ENCODE peak calls at places on chromosomes 5 and 9, in four cellular contexts. One of them, this sample, is unnamed.

GRCh38 chr5:2288968-2289367 is 406.2 kb upstream of the IRX4 start:
- DNase-seq in H1: no peak
- DNase-seq in K562: no peak
- DNase-seq in HepG2: no peak
- DNase-seq in this sample: no peak

GRCh38 chr9:34651876-34652602 is at the start of gene IL11RA:
- DNase-seq in H1: peak
- DNase-seq in K562: peak
- DNase-seq in HepG2: peak
- DNase-seq in this sample: no peak

GRCh38 chr5:14508046-14508445 is 73.5 kb upstream of the OTULINL start:
- DNase-seq in K562: no peak
- DNase-seq in H1: no peak
- DNase-seq in HepG2: no peak
- DNase-seq in this sample: no peak

GRCh38 chr5:14706615-14707021 is 42.1 kb downstream of the OTULIN start:
- DNase-seq in K562: no peak
- DNase-seq in H1: no peak
- DNase-seq in HepG2: no peak
- DNase-seq in this sample: no peak

GRCh38 chr5:41869150-41869738 is 981 bp downstream of the OXCT1 start:
- DNase-seq in H1: no peak
- DNase-seq in K562: peak
- DNase-seq in HepG2: no peak
- DNase-seq in this sample: no peak

GRCh38 chr9:109497193-109498165 is 628 bp downstream of the PTPN3 start:
- DNase-seq in HepG2: no peak
- DNase-seq in K562: no peak
- DNase-seq in H1: no peak
- DNase-seq in this sample: no peak

GRCh38 chr9:100011062-100011681 is 87.6 kb downstream of the ERP44 start:
- DNase-seq in HepG2: peak
- DNase-seq in K562: peak
- DNase-seq in H1: no peak
- DNase-seq in this sample: peak

GRCh38 chr5:32244017-32244416 is 68.7 kb downstream of the MTMR12 start:
- DNase-seq in H1: no peak
- DNase-seq in HepG2: no peak
- DNase-seq in K562: no peak
- DNase-seq in this sample: no peak

GRCh38 chr9:13020706-13021105 is 245.9 kb downstream of the LURAP1L start:
- DNase-seq in HepG2: no peak
- DNase-seq in K562: no peak
- DNase-seq in H1: no peak
- DNase-seq in this sample: no peak

GRCh38 chr9:70131296-70131695 is 87.6 kb downstream of the MAMDC2 start:
- DNase-seq in HepG2: no peak
- DNase-seq in K562: no peak
- DNase-seq in H1: no peak
- DNase-seq in this sample: no peak

GRCh38 chr5:131112424-131112823 is 52.6 kb downstream of the HINT1 start:
- DNase-seq in K562: no peak
- DNase-seq in HepG2: no peak
- DNase-seq in H1: no peak
- DNase-seq in this sample: no peak

GRCh38 chr9:121771851-121772599 is 120.6 kb downstream of the DAB2IP start:
- DNase-seq in K562: no peak
- DNase-seq in H1: no peak
- DNase-seq in HepG2: no peak
- DNase-seq in this sample: no peak
- TF ChIP-seq CREB1 in K562: no peak
- TF ChIP-seq CREB1 in H1: no peak
- TF ChIP-seq CREB1 in HepG2: no peak
- TF ChIP-seq CREB1 in this sample: no peak

DNA sequence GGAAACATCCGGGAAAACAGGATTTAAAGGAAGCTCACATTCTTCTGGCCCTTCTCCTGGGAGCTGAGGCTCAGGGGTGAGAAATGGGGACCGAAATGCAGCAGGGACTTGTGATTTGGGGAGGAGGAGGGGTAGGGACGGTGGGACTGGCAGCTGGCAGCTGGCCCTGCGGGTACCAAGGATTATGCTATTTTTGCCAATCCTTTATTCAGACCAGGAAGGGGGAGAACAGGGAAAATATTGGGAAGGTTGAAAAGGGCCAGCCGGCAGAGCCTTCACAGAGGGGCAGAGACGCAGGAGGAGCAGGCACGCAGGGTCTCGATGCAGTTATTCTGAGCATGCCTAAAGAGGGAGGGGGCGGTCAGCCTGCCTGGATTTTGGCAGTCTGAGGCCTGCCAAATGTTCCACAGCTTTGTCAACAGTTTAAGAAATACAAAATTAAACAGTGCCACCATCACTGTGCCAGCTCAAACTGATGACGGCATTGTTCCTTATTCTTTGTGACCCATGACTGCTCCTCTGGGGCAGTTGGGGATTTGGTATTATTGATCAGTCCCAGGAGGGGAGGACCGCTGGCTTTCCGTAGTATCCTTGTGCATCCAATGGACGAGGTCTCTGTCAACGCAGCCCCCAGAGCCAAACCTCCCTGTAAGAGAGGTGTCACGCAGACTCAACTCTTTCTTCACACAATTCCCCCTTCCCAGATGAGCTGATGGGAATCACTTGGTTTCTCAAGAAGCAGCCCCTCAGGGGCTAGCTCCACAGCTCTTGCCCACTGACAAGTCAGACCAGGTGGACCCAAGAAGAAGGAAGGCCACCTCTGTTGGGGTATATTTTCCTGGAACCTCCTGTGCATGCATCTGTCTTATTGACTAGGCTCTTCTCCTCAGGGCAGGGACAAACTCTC is 553.3 kb downstream of the BNC2 start:
- DNase-seq in HepG2: no peak
- DNase-seq in H1: no peak
- DNase-seq in K562: no peak
- DNase-seq in this sample: no peak
- TF ChIP-seq TAF1 in HepG2: no peak
- TF ChIP-seq TAF1 in H1: no peak
- TF ChIP-seq TAF1 in K562: no peak
- TF ChIP-seq TAF1 in this sample: no peak

DNA sequence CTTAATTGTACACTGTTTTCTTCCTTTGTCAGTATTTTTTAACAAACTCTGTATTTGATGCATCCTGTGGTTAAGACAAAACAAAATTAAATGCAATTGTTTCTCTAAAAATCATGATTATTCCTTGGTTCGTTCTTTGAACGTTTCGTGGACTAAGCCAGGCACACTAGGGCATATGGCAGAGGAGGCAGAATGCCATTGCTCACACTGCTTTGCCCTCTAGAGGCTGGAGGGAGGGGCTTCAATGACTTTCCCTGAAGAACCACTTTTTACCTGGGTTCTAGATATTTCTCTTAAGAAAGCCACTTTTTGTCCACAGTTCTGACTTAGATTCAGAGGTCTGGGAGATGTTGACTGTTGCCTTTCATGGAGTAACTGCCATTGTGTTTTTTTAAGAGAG is 236.2 kb upstream of the ADAMTSL1 start:
- DNase-seq in HepG2: no peak
- DNase-seq in K562: no peak
- DNase-seq in H1: no peak
- DNase-seq in this sample: no peak
- TF ChIP-seq CREB1 in HepG2: no peak
- TF ChIP-seq CREB1 in K562: no peak
- TF ChIP-seq CREB1 in H1: no peak
- TF ChIP-seq CREB1 in this sample: no peak

DNA sequence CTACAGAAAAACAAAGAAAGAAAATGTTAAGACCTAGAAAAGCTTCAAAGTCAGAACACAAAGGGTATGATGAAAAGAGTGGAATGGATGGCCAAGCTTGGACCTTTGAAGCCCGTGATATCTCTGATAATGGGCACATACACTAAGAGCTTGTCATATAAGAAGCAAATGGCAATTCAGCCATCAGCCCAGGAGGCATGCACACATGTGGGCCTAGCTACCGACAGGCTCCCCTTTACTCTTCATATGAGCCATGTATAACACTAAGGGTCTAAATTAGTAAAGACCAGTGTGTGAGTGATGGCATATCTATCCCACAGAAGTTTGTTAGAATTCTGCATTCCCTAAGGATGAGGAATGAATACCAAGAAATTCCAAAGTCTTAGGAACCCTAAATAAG is 20.1 kb downstream of the GRHPR start:
- DNase-seq in HepG2: no peak
- DNase-seq in H1: no peak
- DNase-seq in K562: no peak
- DNase-seq in this sample: no peak
- TF ChIP-seq TAF1 in HepG2: no peak
- TF ChIP-seq TAF1 in H1: no peak
- TF ChIP-seq TAF1 in K562: no peak
- TF ChIP-seq TAF1 in this sample: no peak